ENCODE peak calls at places on chromosomes 6 and 20, in four cellular contexts. H is uterus; Z is CD4-positive, CD25-positive, alpha-beta regulatory T cell; A is SJSA1. U is an unnamed sample.

GRCh38 chr6:158554611-158555361 is 5.1 kb upstream of the TMEM181 start:
- DNase-seq in Z (no peak), A (no peak), H (no peak), U (no peak)

GRCh38 chr6:163414367-163415175 is at the start of gene QKI:
- DNase-seq in H (peak; percentile 82), A (peak; percentile 83), Z (peak; percentile 83), U (peak; percentile 84)

GRCh38 chr6:170233304-170234205 is 57.3 kb downstream of the DLL1 start:
- DNase-seq in Z (no peak), A (no peak), H (no peak), U (no peak)

GRCh38 chr6:52595000-52595795 is 18.3 kb upstream of the TRAM2 start:
- DNase-seq in Z (peak; percentile 23), A (peak; percentile 71), H (peak; percentile 63), U (no peak)

GRCh38 chr6:21538186-21538798 is 55.3 kb upstream of the SOX4 start:
- DNase-seq in Z (no peak), H (no peak), A (no peak), U (no peak)

GRCh38 chr6:71289039-71289801 is 609 bp downstream of the OGFRL1 start:
- DNase-seq in A (no peak), H (no peak), Z (peak; percentile 41), U (peak; percentile 24)

GRCh38 chr20:24682496-24683090 is 213.2 kb downstream of the SYNDIG1 start:
- DNase-seq in H (no peak), Z (no peak), A (no peak), U (no peak)

GRCh38 chr20:63900373-63900772 is 5.4 kb downstream of the DNAJC5 start:
- DNase-seq in Z (no peak), H (no peak), A (no peak), U (no peak)

GRCh38 chr6:3565291-3565690 is 108.4 kb upstream of the SLC22A23 start:
- DNase-seq in H (no peak), A (no peak), Z (no peak), U (no peak)

GRCh38 chr6:142732790-142733189 is 212.2 kb downstream of the HIVEP2 start:
- DNase-seq in Z (peak; percentile 17), A (no peak), H (no peak), U (no peak)

GRCh38 chr20:46789339-46789984 is 80.0 kb downstream of the SLC2A10 start:
- DNase-seq in H (no peak), Z (no peak), A (no peak), U (no peak)

GRCh38 chr6:22149501-22150490 is 147.0 kb downstream of the PRL start:
- DNase-seq in Z (no peak), A (no peak), H (no peak), U (no peak)

GRCh38 chr20:19743650-19744015 is 14.4 kb upstream of the RIN2 start:
- DNase-seq in A (no peak), Z (no peak), H (no peak), U (no peak)

GRCh38 chr6:165988306-165988756 is 179.3 kb downstream of the TBXT start:
- DNase-seq in H (no peak), Z (no peak), A (no peak), U (no peak)

DNA sequence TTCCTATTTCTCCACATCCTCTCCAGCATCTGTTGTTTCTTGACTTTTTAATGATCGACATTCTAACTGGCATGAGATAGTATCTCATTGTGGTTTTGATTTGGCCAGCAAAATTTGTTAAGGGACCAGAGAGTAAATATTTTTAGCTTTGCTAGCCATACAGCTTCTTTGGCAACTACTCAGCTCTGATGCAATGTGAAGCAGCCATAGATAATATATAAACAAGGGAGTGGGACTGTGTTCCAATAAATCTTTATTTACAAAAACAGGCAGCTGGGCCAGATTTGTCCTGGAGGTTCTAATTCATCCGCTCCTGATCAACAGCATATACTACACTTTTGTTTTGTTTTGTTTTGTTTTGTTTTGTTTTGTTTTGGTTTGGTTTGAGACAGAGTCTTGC is 202.9 kb downstream of the ZNF217 start:
- DNase-seq in H (no peak), Z (no peak), A (no peak), U (no peak)
- H3K4me1 ChIP-seq in H (no peaks in the 10 kb centered on the region), Z (no peaks in the 10 kb centered on the region), A (no peaks in the 10 kb centered on the region), U (no peaks in the 10 kb centered on the region)

DNA sequence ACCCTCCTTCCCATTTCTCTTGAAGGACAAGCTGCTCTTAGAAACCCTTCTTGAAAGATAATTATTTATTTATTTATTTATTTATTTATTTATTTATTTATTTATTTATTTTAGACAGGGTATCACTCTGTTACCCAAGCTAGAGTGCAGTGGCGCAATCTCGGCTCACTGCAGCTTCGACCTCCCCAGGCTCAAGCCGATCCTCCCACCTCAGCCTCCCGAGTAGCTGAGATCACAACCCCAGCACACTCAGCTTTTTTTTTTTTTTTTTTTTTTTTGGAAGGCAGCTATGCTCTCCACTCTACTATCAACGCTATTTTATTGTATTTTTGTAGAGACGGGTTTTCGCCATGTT is 1.2 kb upstream of the HEBP2 start:
- DNase-seq in A (no peak), H (no peak), Z (no peak), U (no peak)
- H3K4me3 ChIP-seq in A (peak overlapping the region; percentile 74), H (no peak overlapping the region), Z (peak overlapping the region; percentile 87), U (peak overlapping the region; percentile 98)

DNA sequence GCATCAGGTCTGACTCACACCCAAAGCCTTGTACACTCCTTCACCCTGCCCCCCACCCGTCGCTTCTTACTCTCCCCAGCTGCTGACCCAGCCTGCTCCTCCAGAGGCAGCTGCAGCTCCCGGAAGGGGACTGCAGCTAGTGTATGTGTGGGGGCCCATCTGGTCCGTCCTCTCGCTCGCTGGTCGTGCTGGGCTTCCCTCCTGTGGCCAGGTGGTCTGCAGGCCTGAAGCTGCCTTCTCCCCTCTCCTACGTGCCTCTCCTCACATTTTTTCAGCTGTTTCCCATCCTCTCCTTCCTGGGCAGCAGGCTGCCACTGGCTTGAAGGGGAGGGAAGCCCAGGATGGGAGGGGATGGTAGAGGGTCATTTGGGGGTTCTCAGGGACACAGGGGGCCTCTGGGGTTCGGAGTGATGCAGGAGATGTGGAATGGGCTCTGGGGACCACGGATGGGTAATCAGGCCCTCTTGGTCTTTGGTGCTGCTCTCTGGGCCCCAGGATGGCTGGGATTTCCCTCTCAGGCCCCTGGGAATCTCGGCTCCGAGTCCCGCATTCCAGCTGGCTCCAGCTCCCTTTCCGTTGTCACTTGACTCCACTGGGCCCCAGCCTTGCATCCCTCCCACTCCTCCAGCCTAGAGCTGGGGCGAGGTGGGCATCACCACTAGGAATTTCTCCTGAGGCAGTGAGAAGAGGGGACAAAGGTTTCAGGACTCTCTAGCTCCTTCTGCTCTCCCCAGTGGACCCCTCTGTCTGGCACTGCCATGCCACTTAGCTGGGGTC is 2.1 kb upstream of the DDR1 start:
- DNase-seq in H (no peak), A (no peak), Z (no peak), U (no peak)
- H3K4me1 ChIP-seq in H (no peaks in the 10 kb centered on the region), A (peaks cover 32% of the 10 kb centered on the region), Z (peaks cover 41% of the 10 kb centered on the region), U (peaks cover 20% of the 10 kb centered on the region)

DNA sequence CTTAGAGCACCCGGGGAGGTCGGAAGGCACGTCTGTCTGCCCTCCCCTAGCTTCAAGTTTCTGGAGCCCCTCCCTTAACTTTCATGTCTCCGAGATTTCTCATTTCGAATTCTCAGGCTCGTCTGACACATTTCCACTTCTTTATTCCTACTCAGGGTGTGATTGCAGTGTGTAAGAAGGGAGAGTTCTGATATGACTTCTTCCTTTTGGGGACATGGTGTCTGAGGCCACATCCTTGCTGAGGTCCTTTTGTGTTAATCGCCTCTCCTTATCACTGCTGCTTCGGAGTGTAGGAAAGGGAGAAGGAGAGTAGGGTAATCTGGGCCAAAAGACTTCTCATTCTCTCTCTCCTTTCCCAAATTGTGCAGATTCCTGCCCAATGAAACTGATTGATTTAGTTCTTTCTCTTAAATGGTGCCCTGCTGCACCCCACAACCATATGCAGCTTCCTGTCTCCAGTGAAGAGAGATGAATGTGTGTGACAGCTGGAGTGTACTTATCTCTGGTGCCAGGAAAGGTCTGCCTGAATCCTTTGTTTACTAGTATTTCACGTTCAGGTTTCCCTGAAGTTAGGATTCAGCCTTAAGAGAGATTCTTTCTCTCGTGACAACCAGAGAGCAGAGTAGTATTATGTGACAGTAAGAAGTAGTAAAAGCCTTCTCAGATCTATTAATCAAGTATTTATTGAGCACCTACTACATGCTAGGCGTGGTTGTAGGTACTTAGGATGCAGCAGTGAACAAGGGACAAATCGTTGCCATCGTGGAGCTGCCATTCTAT is 735 bp downstream of the KIFC1 start:
- DNase-seq in H (no peak), A (no peak), Z (peak; percentile 55), U (no peak)
- H3K4me3 ChIP-seq in H (peak overlapping the region; percentile 31), A (peak overlapping the region; percentile 78), Z (peak overlapping the region; percentile 78), U (peak overlapping the region; percentile 58)

GRCh38 chr6:36787210-36787609 is 52.0 kb downstream of the CPNE5 start:
- DNase-seq in H (no peak), A (no peak), Z (no peak), U (no peak)
- H3K4me1 ChIP-seq in H (no peaks in the 10 kb centered on the region), A (no peaks in the 10 kb centered on the region), Z (peaks cover 7% of the 10 kb centered on the region), U (peaks cover 5% of the 10 kb centered on the region)

DNA sequence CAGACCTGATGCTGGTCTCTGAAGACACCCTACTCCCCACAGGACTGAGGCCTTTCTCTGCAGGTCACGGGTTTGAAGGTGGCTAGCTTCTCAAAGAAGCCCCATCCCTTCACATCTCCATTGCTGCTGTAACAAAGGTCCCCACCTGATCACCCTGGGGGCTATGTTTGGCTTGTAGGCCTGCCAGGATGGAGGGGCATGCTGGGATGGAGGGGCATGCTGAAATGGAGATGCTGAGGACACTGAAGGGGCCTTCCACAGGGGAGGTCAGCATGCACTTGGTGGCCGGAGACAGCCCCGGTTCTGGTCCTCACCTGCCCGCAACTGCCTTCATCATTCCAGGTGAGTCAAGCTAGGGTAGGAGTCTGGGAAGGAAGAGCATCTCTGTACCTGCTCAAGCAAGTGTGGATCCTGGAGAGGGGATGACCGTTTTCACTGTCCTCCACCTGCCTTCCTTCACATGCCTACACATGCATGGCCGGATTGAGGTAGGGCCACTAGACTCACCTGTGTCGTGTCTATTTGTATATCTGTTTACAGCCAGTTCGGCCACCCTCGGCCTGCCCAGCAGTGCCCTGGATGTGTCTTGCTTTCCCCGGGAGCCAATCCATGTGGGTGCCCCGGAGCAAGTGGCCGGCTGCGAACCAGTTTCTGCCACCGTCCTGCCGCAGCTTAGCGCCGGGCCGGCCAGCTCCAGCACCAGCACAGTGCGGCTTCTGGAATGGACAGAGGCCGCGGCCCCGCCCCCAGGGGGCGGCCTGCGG is 6.0 kb downstream of the L3MBTL1 start:
- DNase-seq in H (no peak), A (no peak), Z (no peak), U (no peak)
- H3K4me3 ChIP-seq in H (peak overlapping the region; percentile 43), A (no peak overlapping the region), Z (no peak overlapping the region), U (peak overlapping the region; percentile 70)